ENCODE peak calls at places on chromosome 15, in seven cellular contexts. U is activated T-cell treated with anti-CD3 and anti-CD28 coated beads, Interleukin-2, amount 50 U/mL, for 4 hours; O is stimulated activated CD4-positive, alpha-beta T cell treated with anti-CD3 and anti-CD28 coated beads, Interleukin-12 subunit alpha, Interleukin-12 subunit beta, amount 100 ng/mL, for 4 hours; I is A172; V is SW480; T is ELR; Y is M059J. M is an unnamed sample.

GRCh38 chr15:92917606-92918407 is 17.7 kb downstream of the CHD2 start:
- DNase-seq in U (peak), Y (peak), T (peak), I (peak), O (peak), V (peak), M (peak)

GRCh38 chr15:66878761-66879160 is 176.7 kb downstream of the SMAD6 start:
- DNase-seq in V (no peak), O (no peak), I (no peak), U (no peak), Y (no peak), T (no peak), M (no peak)

GRCh38 chr15:31501074-31501473 is 174.4 kb downstream of the KLF13 start:
- DNase-seq in U (no peak), O (no peak), Y (no peak), V (no peak), T (no peak), I (no peak), M (no peak)

GRCh38 chr15:69557340-69558137 is 104.9 kb downstream of the RPLP1 start:
- DNase-seq in Y (peak), O (no peak), U (no peak), T (peak), V (peak), I (peak), M (peak)

GRCh38 chr15:22979699-22980188 is 424 bp downstream of the CYFIP1 start:
- DNase-seq in I (no peak), T (peak), Y (peak), O (peak), U (no peak), V (peak), M (peak)

GRCh38 chr15:47124430-47125102 is 592.7 kb upstream of the SEMA6D start:
- DNase-seq in T (no peak), I (no peak), U (no peak), O (no peak), V (no peak), Y (no peak), M (no peak)

GRCh38 chr15:100690032-100690785 is 87.8 kb downstream of the ASB7 start:
- DNase-seq in I (no peak), V (no peak), U (no peak), Y (no peak), T (no peak), O (no peak), M (no peak)

GRCh38 chr15:25985179-25985578 is 122.1 kb upstream of the ATP10A start:
- DNase-seq in U (no peak), V (no peak), T (no peak), O (no peak), Y (no peak), I (no peak), M (no peak)

GRCh38 chr15:91627473-91628309 is 225.8 kb upstream of the SLCO3A1 start:
- DNase-seq in V (no peak), U (no peak), I (no peak), O (no peak), T (no peak), Y (peak), M (no peak)

GRCh38 chr15:31660800-31661199 is 334.2 kb downstream of the KLF13 start:
- DNase-seq in Y (no peak), I (no peak), U (no peak), T (no peak), V (no peak), O (no peak), M (no peak)

GRCh38 chr15:35107561-35107960 is 22.5 kb upstream of the NANOGP8 start:
- DNase-seq in U (no peak), V (no peak), O (no peak), T (no peak), Y (no peak), I (no peak), M (no peak)

GRCh38 chr15:67549736-67550135 is 7.2 kb downstream of the MAP2K5 start:
- DNase-seq in V (no peak), T (no peak), Y (no peak), I (no peak), U (no peak), O (no peak), M (no peak)

GRCh38 chr15:62390793-62391543 is 225.9 kb upstream of the C2CD4B start:
- DNase-seq in Y (peak), V (peak), U (no peak), I (peak), T (peak), O (peak), M (peak)

GRCh38 chr15:53978248-53978906 is at the start of gene UNC13C:
- DNase-seq in I (no peak), T (no peak), U (no peak), O (no peak), V (no peak), Y (no peak), M (no peak)

GRCh38 chr15:22831473-22831872 is 7.0 kb upstream of the NIPA2 start:
- DNase-seq in V (no peak), I (no peak), U (no peak), T (peak), Y (peak), O (no peak), M (no peak)

GRCh38 chr15:35697549-35698299 is 151.8 kb upstream of the DPH6 start:
- DNase-seq in Y (peak), U (no peak), I (peak), T (peak), O (no peak), V (no peak), M (peak)

GRCh38 chr15:66901336-66902100 is 163.9 kb upstream of the SMAD3 start:
- DNase-seq in Y (peak), V (no peak), U (no peak), I (peak), O (no peak), T (peak), M (peak)

GRCh38 chr15:33678606-33679005 is 289.7 kb upstream of the CHRM5 start:
- DNase-seq in O (no peak), V (no peak), T (no peak), U (no peak), Y (no peak), I (no peak), M (no peak)

GRCh38 chr15:98776607-98777281 is 128.4 kb downstream of the IGF1R start:
- DNase-seq in T (no peak), O (no peak), I (peak), V (peak), Y (no peak), U (no peak), M (no peak)

GRCh38 chr15:70266412-70267089 is 168.8 kb upstream of the TLE3 start:
- DNase-seq in V (no peak), Y (no peak), U (no peak), O (no peak), I (no peak), T (no peak), M (no peak)

GRCh38 chr15:73602444-73602843 is 30.7 kb downstream of the NPTN start:
- DNase-seq in Y (no peak), O (no peak), V (no peak), U (no peak), I (no peak), T (peak), M (peak)

GRCh38 chr15:41940441-41940857 is 31.9 kb downstream of the EHD4 start:
- DNase-seq in T (peak), U (peak), Y (peak), I (peak), O (peak), V (peak), M (peak)

GRCh38 chr15:91348812-91349500 is 248.9 kb downstream of the SV2B start:
- DNase-seq in V (peak), T (no peak), Y (peak), U (no peak), I (no peak), O (no peak), M (no peak)

GRCh38 chr15:70343961-70344360 is 246.2 kb upstream of the TLE3 start:
- DNase-seq in U (no peak), I (no peak), V (no peak), Y (no peak), T (no peak), O (no peak), M (no peak)

GRCh38 chr15:44028349-44028748 is 166.7 kb downstream of the FRMD5 start:
- DNase-seq in T (peak), Y (peak), V (no peak), U (no peak), I (no peak), O (no peak), M (peak)

GRCh38 chr15:82045179-82045891 is 483 bp downstream of the MEX3B start:
- DNase-seq in I (peak), U (peak), T (peak), Y (peak), V (peak), O (no peak), M (peak)

GRCh38 chr15:33089878-33090757 is 104.4 kb downstream of the FMN1 start:
- DNase-seq in Y (peak), V (no peak), O (no peak), U (no peak), I (peak), T (peak), M (no peak)

GRCh38 chr15:44530653-44531052 is 6.3 kb upstream of the EIF3J start:
- DNase-seq in T (peak), I (no peak), O (no peak), Y (no peak), V (no peak), U (no peak), M (no peak)

GRCh38 chr15:92930776-92931175 is 30.7 kb downstream of the CHD2 start:
- DNase-seq in U (no peak), I (peak), V (no peak), O (no peak), T (peak), Y (peak), M (no peak)

GRCh38 chr15:29465196-29465595 is 195.6 kb upstream of the NSMCE3 start:
- DNase-seq in O (no peak), Y (no peak), V (no peak), U (no peak), T (no peak), I (no peak), M (no peak)

GRCh38 chr15:42401544-42402478 is 42.5 kb downstream of the CAPN3 start:
- DNase-seq in V (no peak), O (no peak), T (peak), I (peak), U (no peak), Y (no peak), M (peak)

GRCh38 chr15:90902996-90903732 is at the start of gene MAN2A2:
- DNase-seq in I (peak), O (peak), U (peak), V (peak), T (peak), Y (peak), M (peak)

GRCh38 chr15:63396546-63396939 is 14.9 kb upstream of the CA12 start:
- DNase-seq in I (no peak), T (no peak), U (no peak), Y (no peak), V (no peak), O (no peak), M (no peak)

GRCh38 chr15:53586815-53587214 is 172.6 kb downstream of the WDR72 start:
- DNase-seq in T (no peak), O (no peak), I (no peak), V (no peak), U (no peak), Y (no peak), M (peak)

M was measured in endothelial cell of umbilical vein.